ENCODE peak calls at places on chromosomes 12 and 14, in six cellular contexts. V is body of pancreas, W is stomach, F is tibial artery, R is uterus, Z is keratinocyte. Y is an unnamed sample.

GRCh38 chr14:77139022-77139421 is 2.6 kb downstream of the ZDHHC22 start:
- DNase-seq in V (no peak), W (no peak), F (peak), R (no peak), Z (no peak), Y (no peak)

GRCh38 chr14:64506751-64507150 is 2.2 kb downstream of the ZBTB1 start:
- DNase-seq in V (no peak), W (no peak), F (no peak), R (no peak), Z (no peak), Y (no peak)

GRCh38 chr14:78327426-78328210 is 157.4 kb downstream of the NRXN3 start:
- DNase-seq in V (no peak), W (no peak), F (no peak), R (no peak), Z (no peak), Y (no peak)

GRCh38 chr14:104875811-104876210 is 10.7 kb downstream of the CEP170B start:
- DNase-seq in V (no peak), W (no peak), F (no peak), R (no peak), Z (no peak), Y (no peak)

GRCh38 chr12:15797818-15798217 is 8.6 kb upstream of the EPS8 start:
- DNase-seq in V (no peak), W (no peak), F (no peak), R (no peak), Z (no peak), Y (no peak)

GRCh38 chr12:11446372-11446771 is 51.0 kb upstream of the PRB2 start:
- DNase-seq in V (no peak), W (no peak), F (no peak), R (no peak), Z (no peak), Y (no peak)

GRCh38 chr12:88052686-88053085 is 23.5 kb upstream of the C12orf50 start:
- DNase-seq in V (peak), W (no peak), F (no peak), R (no peak), Z (no peak), Y (no peak)

GRCh38 chr14:23537351-23538048 is 14.1 kb downstream of the ZFHX2 start:
- DNase-seq in V (no peak), W (no peak), F (no peak), R (no peak), Z (no peak), Y (no peak)

GRCh38 chr12:16593546-16593945 is 12.4 kb downstream of the LMO3 start:
- DNase-seq in V (no peak), W (no peak), F (no peak), R (no peak), Z (no peak), Y (no peak)

GRCh38 chr12:104680070-104680469 is 223.3 kb downstream of the CHST11 start:
- DNase-seq in V (no peak), W (no peak), F (no peak), R (no peak), Z (no peak), Y (no peak)

GRCh38 chr14:30330452-30330851 is 228.5 kb upstream of the G2E3 start:
- DNase-seq in V (no peak), W (no peak), F (no peak), R (no peak), Z (no peak), Y (no peak)

GRCh38 chr12:70722584-70723343 is 85.5 kb upstream of the PTPRB start:
- DNase-seq in V (no peak), W (no peak), F (no peak), R (peak), Z (no peak), Y (no peak)

GRCh38 chr14:93137864-93138263 is 22.1 kb upstream of the ITPK1 start:
- DNase-seq in V (peak), W (peak), F (no peak), R (peak), Z (no peak), Y (no peak)

GRCh38 chr12:11949738-11950403 is 120.9 kb upstream of the BCL2L14 start:
- DNase-seq in V (peak), W (peak), F (no peak), R (peak), Z (no peak), Y (no peak)

GRCh38 chr14:91872011-91872476 is 4.7 kb upstream of the TC2N start:
- DNase-seq in V (peak), W (peak), F (peak), R (no peak), Z (no peak), Y (no peak)

GRCh38 chr12:48999371-49000131 is at the start of gene DDN:
- DNase-seq in V (peak), W (peak), F (no peak), R (no peak), Z (no peak), Y (no peak)

GRCh38 chr12:40769846-40770245 is 77.6 kb downstream of the CNTN1 start:
- DNase-seq in V (no peak), W (no peak), F (no peak), R (no peak), Z (no peak), Y (no peak)

GRCh38 chr14:90544971-90545370 is 148.1 kb downstream of the CALM1 start:
- DNase-seq in V (no peak), W (no peak), F (no peak), R (no peak), Z (no peak), Y (no peak)

GRCh38 chr12:9944404-9944803 is 12.2 kb upstream of the CLEC2A start:
- DNase-seq in V (no peak), W (no peak), F (no peak), R (no peak), Z (no peak), Y (no peak)

GRCh38 chr12:88946377-88946997 is 366.2 kb upstream of the KITLG start:
- DNase-seq in V (no peak), W (no peak), F (no peak), R (no peak), Z (peak), Y (no peak)

GRCh38 chr12:2163172-2163927 is 110.6 kb downstream of the CACNA1C start:
- DNase-seq in V (peak), W (peak), F (peak), R (peak), Z (no peak), Y (peak)

GRCh38 chr12:101924647-101925046 is 47.3 kb downstream of the DRAM1 start:
- DNase-seq in V (no peak), W (no peak), F (no peak), R (no peak), Z (no peak), Y (no peak)

GRCh38 chr12:130031571-130032189 is 127.9 kb upstream of the TMEM132D start:
- DNase-seq in V (peak), W (peak), F (no peak), R (no peak), Z (peak), Y (no peak)

GRCh38 chr14:53999061-53999488 is 42.5 kb upstream of the BMP4 start:
- DNase-seq in V (no peak), W (no peak), F (no peak), R (no peak), Z (no peak), Y (no peak)

GRCh38 chr14:53516261-53516774 is 363.2 kb upstream of the DDHD1 start:
- DNase-seq in V (no peak), W (no peak), F (no peak), R (no peak), Z (no peak), Y (no peak)

DNA sequence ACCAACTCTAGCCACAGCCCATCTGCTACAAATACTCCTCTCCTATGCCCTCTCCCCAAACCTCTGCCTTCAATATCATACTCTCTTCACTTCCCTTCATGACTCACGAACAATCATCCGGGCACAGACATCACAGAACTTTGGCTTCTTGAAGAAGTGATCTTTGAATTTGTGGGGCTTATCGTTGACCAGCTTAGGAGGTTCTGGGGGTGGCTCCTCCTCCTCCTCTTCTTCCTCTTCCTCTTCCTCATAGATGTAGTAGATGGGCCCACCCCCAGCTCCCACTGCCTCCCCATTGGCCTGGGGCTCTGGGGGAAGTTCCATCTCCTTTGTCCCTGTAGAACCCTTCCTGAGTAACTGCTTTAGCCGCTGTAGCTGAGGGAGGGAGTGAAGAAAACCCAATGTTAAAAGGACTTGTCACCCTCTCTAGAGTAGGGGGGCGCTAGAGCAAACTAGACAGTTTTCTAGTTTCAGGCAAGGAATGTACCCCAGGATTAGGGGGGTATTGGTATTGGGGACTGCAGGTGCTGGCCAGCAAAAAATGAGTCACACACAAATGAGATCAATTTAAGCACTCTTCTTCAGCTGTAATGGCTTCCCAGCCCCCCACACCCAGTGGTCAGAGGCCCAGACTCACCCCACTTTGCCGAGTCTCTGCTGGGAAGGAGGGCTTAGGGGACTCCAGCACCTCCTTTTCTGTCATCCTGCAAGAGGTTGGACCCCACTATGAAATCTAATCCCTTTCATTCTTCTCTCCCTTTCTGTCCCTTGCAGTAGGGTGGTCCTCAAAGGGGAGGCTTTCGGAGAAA is 1.8 kb downstream of the STAC3 start:
- DNase-seq in V (no peak), W (no peak), F (no peak), R (no peak), Z (no peak), Y (no peak)
- TF ChIP-seq CTCF in V (no peak), W (no peak), F (no peak), R (no peak), Z (no peak), Y (no peak)

DNA sequence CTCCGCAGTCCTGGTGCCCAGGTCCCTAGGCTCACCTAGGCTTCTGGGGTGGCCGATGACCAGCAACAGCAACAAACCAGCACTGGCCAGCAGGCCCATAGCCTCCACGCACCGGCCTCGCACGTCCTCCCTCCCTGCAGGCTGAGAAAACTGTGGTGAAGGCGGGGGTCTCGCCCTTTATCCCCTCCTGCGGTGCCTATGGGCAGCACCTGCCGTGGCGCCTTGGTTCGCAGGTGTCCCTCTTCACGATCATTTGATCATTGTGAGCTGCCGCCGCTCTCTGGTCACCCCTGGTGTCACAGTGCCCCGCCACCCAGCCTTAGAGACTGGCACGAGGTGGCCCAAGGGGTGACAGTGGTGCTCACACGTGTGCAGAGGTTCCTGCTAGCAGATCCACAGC is at the start of gene OVCH1:
- DNase-seq in V (no peak), W (no peak), F (no peak), R (no peak), Z (no peak), Y (no peak)
- H3K27ac ChIP-seq in V (no peak), W (no peak), F (no peak), R (no peak), Z (no peak), Y (no peak)

DNA sequence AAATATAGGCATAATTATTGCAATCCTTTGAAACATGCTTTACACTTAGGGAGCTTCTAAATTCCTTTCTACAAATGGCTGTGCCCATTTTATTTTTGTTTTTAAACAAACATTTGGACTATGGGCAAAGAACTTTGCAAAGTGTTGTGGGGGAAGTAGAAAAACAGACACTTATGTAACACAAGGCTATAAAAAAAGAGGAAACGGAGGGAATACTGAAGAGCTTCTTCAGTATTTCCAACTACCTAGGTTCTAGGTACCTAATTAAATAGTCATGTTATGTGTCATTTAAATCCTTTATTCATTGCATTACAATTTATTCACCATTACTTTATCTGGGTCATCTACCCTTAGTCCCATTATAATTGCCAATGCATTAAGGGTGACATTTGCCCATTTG is 1.6 kb upstream of the MSRB3 start:
- DNase-seq in V (no peak), W (no peak), F (no peak), R (no peak), Z (no peak), Y (no peak)
- H3K4me3 ChIP-seq in V (no peak), W (no peak), F (no peak), R (no peak), Z (no peak), Y (no peak)

GRCh38 chr12:68225576-68226476 is at the start of gene IL26:
- DNase-seq in V (no peak), W (no peak), F (no peak), R (no peak), Z (no peak), Y (no peak)

GRCh38 chr12:68221497-68221896 is 4.1 kb downstream of the IL26 start:
- DNase-seq in V (no peak), W (no peak), F (no peak), R (no peak), Z (no peak), Y (no peak)

GRCh38 chr12:68224613-68225285 is 861 bp downstream of the IL26 start:
- DNase-seq in V (no peak), W (no peak), F (no peak), R (no peak), Z (no peak), Y (no peak)

GRCh38 chr12:68222336-68222735 is 3.3 kb downstream of the IL26 start:
- DNase-seq in V (peak), W (no peak), F (no peak), R (no peak), Z (no peak), Y (no peak)

DNA sequence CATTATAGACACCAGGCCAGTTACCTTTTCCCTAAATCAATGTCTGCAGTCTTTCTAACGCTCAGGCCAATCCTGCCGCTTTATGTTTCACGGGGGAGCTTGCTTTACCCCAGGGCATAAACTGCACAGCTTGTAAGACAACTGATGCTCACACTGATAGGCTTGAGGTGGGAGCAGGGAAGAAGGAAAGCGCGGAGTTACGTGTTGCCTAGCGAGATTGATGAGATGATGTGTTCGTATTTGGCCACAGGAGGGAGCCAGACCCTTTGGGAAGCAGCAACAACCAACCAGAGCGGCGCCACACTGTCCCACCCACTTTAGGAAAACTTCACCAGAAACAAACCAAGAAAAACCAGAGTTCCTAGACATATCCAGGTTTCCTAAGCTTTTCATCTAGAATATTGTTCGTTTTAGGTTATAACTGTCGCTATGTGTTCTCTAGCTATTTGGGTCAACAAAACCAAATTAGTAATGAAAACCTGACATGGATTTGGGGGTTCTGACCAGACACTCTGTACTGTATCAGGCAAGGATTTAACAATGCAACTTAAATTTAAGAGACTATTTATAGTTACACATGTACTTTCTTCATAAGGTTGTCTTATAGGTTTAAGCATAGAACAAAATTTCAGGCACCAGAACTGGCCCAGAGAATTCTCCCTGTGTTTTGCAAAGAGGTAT is 2.4 kb downstream of the IL26 start:
- DNase-seq in V (peak), W (peak), F (peak), R (peak), Z (peak), Y (peak)
- TF ChIP-seq CTCF in V (peak), W (peak), F (peak), R (peak), Z (peak), Y (peak)

DNA sequence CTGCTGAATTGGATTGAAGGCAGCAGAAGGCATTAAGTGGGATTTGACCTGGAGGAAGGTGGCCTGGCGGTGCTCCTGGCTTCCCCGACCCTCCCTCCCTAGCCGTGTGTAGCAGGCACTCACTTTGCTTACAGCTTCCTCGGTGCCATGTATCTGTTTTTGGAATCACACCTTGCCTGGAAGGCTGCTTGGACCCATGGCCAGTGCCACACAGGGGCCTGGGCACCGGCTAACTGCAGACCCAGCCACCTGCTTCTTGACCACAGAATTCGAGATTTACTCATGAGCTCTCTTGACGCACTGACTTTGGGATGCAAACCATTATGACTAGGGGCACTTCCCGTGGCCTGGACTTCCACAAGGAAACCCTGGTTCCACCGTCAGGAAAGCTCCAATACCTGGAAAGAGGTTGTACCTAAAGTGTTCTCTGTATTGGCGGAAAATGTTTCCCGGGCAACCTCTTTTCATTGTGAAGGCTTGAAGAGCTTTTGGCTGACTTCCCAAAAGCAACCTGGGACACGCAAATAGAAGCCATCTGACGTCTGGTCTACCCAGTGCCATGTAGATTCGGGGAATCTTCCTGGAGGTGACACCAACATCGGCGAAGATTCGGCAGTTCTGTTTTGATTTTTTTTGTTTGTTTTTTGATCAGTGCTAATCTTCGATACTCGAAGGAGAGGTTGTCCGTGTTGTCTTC is 125.6 kb upstream of the RTL1 start:
- DNase-seq in V (peak), W (no peak), F (peak), R (no peak), Z (no peak), Y (no peak)
- H3K27ac ChIP-seq in V (no peak), W (no peak), F (no peak), R (no peak), Z (no peak), Y (no peak)

DNA sequence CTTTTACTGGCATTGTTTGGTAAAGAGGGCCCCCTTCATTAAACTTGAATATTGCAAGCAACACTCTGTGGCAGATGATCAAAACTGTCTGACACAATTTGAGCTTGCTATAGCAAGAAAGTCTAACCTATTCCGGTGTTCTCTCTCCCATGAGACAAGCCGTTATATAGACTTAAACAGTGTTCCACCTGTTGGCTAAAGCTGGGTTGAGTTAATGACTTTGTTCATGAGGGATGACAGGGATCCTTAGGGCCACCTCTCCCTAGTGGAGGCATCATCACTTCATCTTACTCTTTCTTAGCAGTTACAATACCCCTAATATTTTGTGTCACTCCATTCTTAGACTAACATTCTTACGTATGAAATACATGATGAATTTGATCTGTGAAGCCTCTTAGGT is 3.8 kb downstream of the EIF5 start:
- DNase-seq in V (no peak), W (no peak), F (no peak), R (no peak), Z (no peak), Y (no peak)
- H3K4me3 ChIP-seq in V (no peak), W (no peak), F (no peak), R (no peak), Z (no peak), Y (no peak)

DNA sequence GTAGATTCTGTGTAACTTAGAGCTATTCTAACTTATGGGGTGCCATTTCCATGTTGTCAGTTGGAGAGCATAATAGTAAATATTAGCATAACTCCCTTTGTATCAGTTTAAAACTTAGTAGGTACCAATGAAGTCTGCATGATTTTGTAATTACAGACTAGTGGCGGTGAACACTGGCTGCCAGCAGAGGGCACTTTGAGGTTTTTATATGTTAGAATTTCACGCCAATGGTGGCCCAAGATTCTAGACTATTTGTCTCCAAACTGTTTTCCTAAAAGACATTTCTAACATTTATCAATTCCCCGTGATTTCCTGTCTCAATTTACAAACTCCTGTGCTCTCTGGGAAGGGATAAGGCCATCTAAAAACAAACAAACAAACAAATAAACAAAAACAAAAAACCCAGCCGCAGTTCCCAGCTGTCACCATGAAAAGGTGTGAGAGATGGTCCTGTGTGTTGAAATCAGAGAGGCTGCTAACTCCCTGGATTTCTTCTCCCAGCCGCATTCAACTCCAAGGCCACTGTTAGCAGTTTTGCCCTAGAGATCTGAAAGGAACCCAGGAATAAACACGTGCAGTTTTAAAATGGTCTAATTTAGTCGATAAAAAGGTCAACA is 57.6 kb downstream of the BRMS1L start:
- DNase-seq in V (peak), W (peak), F (no peak), R (no peak), Z (no peak), Y (no peak)
- TF ChIP-seq CTCF in V (peak), W (peak), F (peak), R (peak), Z (peak), Y (no peak)